ENCODE peak calls at places on chromosomes 4 and X, in five cellular contexts. U, X, I, Z and C are unnamed samples.

GRCh38 chrX:43644124-43644701 is 11.9 kb upstream of the MAOA start:
- DNase-seq in U (peak; percentile 91), X (no peak), I (no peak), Z (no peak), C (no peak)

GRCh38 chr4:145540235-145540634 is 58.6 kb downstream of the SMAD1 start:
- DNase-seq in U (no peak), X (no peak), I (no peak), Z (no peak), C (no peak)

GRCh38 chr4:185559913-185560281 is 24.6 kb upstream of the PDLIM3 start:
- DNase-seq in U (peak; percentile 88), X (no peak), I (no peak), Z (no peak), C (no peak)

GRCh38 chr4:89949782-89950387 is 55.2 kb downstream of the MMRN1 start:
- DNase-seq in U (no peak), X (no peak), I (no peak), Z (peak; percentile 43), C (no peak)

GRCh38 chr4:98482847-98483806 is 175.3 kb downstream of the TSPAN5 start:
- DNase-seq in U (peak; percentile 63), X (no peak), I (peak; percentile 40), Z (peak; percentile 2), C (peak; percentile 80)

GRCh38 chr4:100738388-100739165 is 220.8 kb upstream of the EMCN start:
- DNase-seq in U (peak; percentile 61), X (no peak), I (no peak), Z (peak; percentile 87), C (no peak)

GRCh38 chr4:113695328-113696169 is 66.0 kb downstream of the CAMK2D start:
- DNase-seq in U (peak; percentile 77), X (no peak), I (no peak), Z (no peak), C (no peak)

GRCh38 chr4:104128031-104128849 is 366.5 kb downstream of the CXXC4 start:
- DNase-seq in U (no peak), X (no peak), I (no peak), Z (peak; percentile 62), C (no peak)

GRCh38 chr4:127479031-127479622 is 153.6 kb upstream of the INTU start:
- DNase-seq in U (peak; percentile 37), X (no peak), I (no peak), Z (peak; percentile 54), C (no peak)

GRCh38 chr4:102478186-102478585 is 23.0 kb upstream of the NFKB1 start:
- DNase-seq in U (no peak), X (no peak), I (no peak), Z (no peak), C (no peak)

GRCh38 chrX:43813319-43813718 is 68.9 kb downstream of the MAOB start:
- DNase-seq in U (no peak), X (no peak), I (no peak), Z (no peak), C (no peak)

GRCh38 chr4:122855491-122855890 is 28.9 kb downstream of the FGF2 start:
- DNase-seq in U (no peak), X (no peak), I (no peak), Z (no peak), C (no peak)

GRCh38 chr4:78650106-78651021 is 98.8 kb downstream of the ANXA3 start:
- DNase-seq in U (peak; percentile 95), X (no peak), I (no peak), Z (no peak), C (no peak)

GRCh38 chr4:78058591-78059523 is 1.7 kb downstream of the FRAS1 start:
- DNase-seq in U (peak; percentile 34), X (no peak), I (peak; percentile 11), Z (peak; percentile 74), C (peak; percentile 17)

GRCh38 chrX:22748093-22748999 is 251.4 kb upstream of the DDX53 start:
- DNase-seq in U (peak; percentile 49), X (peak; percentile 12), I (peak; percentile 36), Z (peak; percentile 77), C (peak; percentile 26)

GRCh38 chr4:141659539-141659938 is 23.2 kb downstream of the IL15 start:
- DNase-seq in U (peak; percentile 48), X (no peak), I (no peak), Z (no peak), C (no peak)

GRCh38 chr4:4914059-4914820 is 54.8 kb downstream of the MSX1 start:
- DNase-seq in U (peak; percentile 30), X (no peak), I (no peak), Z (no peak), C (no peak)

GRCh38 chr4:41256740-41257256 is at the start of gene UCHL1:
- DNase-seq in U (peak; percentile 96), X (no peak), I (peak; percentile 18), Z (no peak), C (peak; percentile 35)

GRCh38 chrX:26100421-26100920 is 37.7 kb upstream of the MAGEB18 start:
- DNase-seq in U (peak; percentile 1), X (no peak), I (no peak), Z (no peak), C (no peak)

GRCh38 chr4:55426518-55426917 is 30.8 kb downstream of the TMEM165 start:
- DNase-seq in U (peak; percentile 42), X (no peak), I (no peak), Z (no peak), C (no peak)

GRCh38 chrX:20382518-20383291 is 116.0 kb upstream of the RPS6KA3 start:
- DNase-seq in U (no peak), X (no peak), I (peak; percentile 10), Z (peak; percentile 48), C (peak; percentile 40)

GRCh38 chrX:7926501-7926900 is 712 bp downstream of the PNPLA4 start:
- DNase-seq in U (peak; percentile 11), X (no peak), I (no peak), Z (no peak), C (no peak)

GRCh38 chr4:123743821-123744220 is 347.2 kb downstream of the SPRY1 start:
- DNase-seq in U (no peak), X (no peak), I (no peak), Z (no peak), C (no peak)

GRCh38 chrX:21952624-21953023 is 12.1 kb downstream of the SMS start:
- DNase-seq in U (no peak), X (no peak), I (no peak), Z (no peak), C (no peak)

GRCh38 chr4:48642421-48643144 is 137.5 kb downstream of the FRYL start:
- DNase-seq in U (peak; percentile 57), X (no peak), I (no peak), Z (no peak), C (no peak)

GRCh38 chr4:85688055-85688740 is 213.2 kb downstream of the ARHGAP24 start:
- DNase-seq in U (no peak), X (no peak), I (no peak), Z (no peak), C (no peak)

GRCh38 chrX:48715066-48715465 is 18.5 kb downstream of the SUV39H1 start:
- DNase-seq in U (peak; percentile 28), X (no peak), I (no peak), Z (no peak), C (no peak)